ENCODE peak calls at places on chromosome 19, in four cellular contexts. P is PC-3, N is body of pancreas, L is right lobe of liver. J is an unnamed sample.

GRCh38 chr19:3468211-3468610 is 12.1 kb downstream of the SMIM24 start:
- DNase-seq in P (no peak), N (no peak), L (no peak), J (no peak)

GRCh38 chr19:13281567-13282291 is 131.5 kb downstream of the IER2 start:
- DNase-seq in L (no peak), P (no peak), N (no peak), J (peak; percentile 46)

GRCh38 chr19:49064029-49064629 is 489 bp downstream of the NTF4 start:
- DNase-seq in L (no peak), P (no peak), N (no peak), J (no peak)

GRCh38 chr19:41694831-41695635 is 7.0 kb upstream of the CEACAM7 start:
- DNase-seq in L (peak; percentile 25), N (no peak), P (no peak), J (no peak)

GRCh38 chr19:17522988-17523872 is 11.8 kb downstream of the PGLS start:
- DNase-seq in N (peak; percentile 23), L (peak; percentile 81), P (no peak), J (peak; percentile 77)

GRCh38 chr19:3902317-3902973 is 22.0 kb downstream of the ATCAY start:
- DNase-seq in P (no peak), N (no peak), L (no peak), J (no peak)

GRCh38 chr19:35042954-35043604 is 1.6 kb downstream of the HPN start:
- DNase-seq in P (no peak), L (no peak), N (no peak), J (no peak)

GRCh38 chr19:34480971-34481821 is at the start of gene WTIP:
- DNase-seq in L (peak; percentile 66), N (peak; percentile 57), P (peak; percentile 32), J (peak; percentile 93)

GRCh38 chr19:15702590-15702930 is 25.3 kb upstream of the OR10H2 start:
- DNase-seq in P (peak; percentile 42), L (peak; percentile 85), N (peak; percentile 74), J (peak; percentile 84)

GRCh38 chr19:50465000-50465399 is 11.3 kb upstream of the EMC10 start:
- DNase-seq in L (no peak), N (no peak), P (no peak), J (peak; percentile 57)

GRCh38 chr19:2239771-2240770 is 3.4 kb downstream of the SF3A2 start:
- DNase-seq in L (no peak), P (no peak), N (no peak), J (peak; percentile 70)

GRCh38 chr19:10235003-10235402 is 3.9 kb upstream of the S1PR2 start:
- DNase-seq in P (no peak), N (no peak), L (no peak), J (no peak)

GRCh38 chr19:50639121-50640112 is at the start of gene SYT3:
- DNase-seq in P (peak; percentile 33), N (peak; percentile 65), L (no peak), J (peak; percentile 83)

GRCh38 chr19:47707135-47707925 is 5.9 kb upstream of the EHD2 start:
- DNase-seq in N (peak; percentile 78), P (peak; percentile 88), L (peak; percentile 72), J (peak; percentile 86)

GRCh38 chr19:15367439-15367838 is 12.1 kb downstream of the AKAP8 start:
- DNase-seq in P (no peak), L (no peak), N (no peak), J (peak; percentile 1)

GRCh38 chr19:33434090-33434885 is 60.8 kb downstream of the CEBPG start:
- DNase-seq in P (no peak), L (peak; percentile 38), N (no peak), J (peak; percentile 40)

GRCh38 chr19:45098521-45099464 is 5.8 kb downstream of the PPP1R37 start:
- DNase-seq in N (peak; percentile 54), L (no peak), P (no peak), J (no peak)

GRCh38 chr19:42246869-42247630 is 4.6 kb upstream of the GSK3A start:
- DNase-seq in N (no peak), L (no peak), P (no peak), J (no peak)

GRCh38 chr19:14072535-14073231 is at the start of gene MISP3:
- DNase-seq in L (peak; percentile 89), N (peak; percentile 91), P (peak; percentile 68), J (peak; percentile 92)

GRCh38 chr19:10009269-10009665 is 1.0 kb downstream of the COL5A3 start:
- DNase-seq in L (no peak), P (peak; percentile 27), N (peak; percentile 64), J (peak; percentile 87)

GRCh38 chr19:46144756-46145155 is 3.3 kb upstream of the IGFL2 start:
- DNase-seq in L (no peak), P (peak; percentile 11), N (no peak), J (no peak)

GRCh38 chr19:55472463-55472862 is 4.0 kb upstream of the ZNF628 start:
- DNase-seq in P (peak; percentile 86), L (no peak), N (no peak), J (no peak)

GRCh38 chr19:39438270-39438934 is 2.7 kb upstream of the RPS16 start:
- DNase-seq in P (peak; percentile 32), L (no peak), N (no peak), J (no peak)

GRCh38 chr19:45924891-45925447 is 10.4 kb upstream of the NANOS2 start:
- DNase-seq in L (no peak), P (peak; percentile 10), N (no peak), J (no peak)

GRCh38 chr19:49639401-49640112 is 386 bp downstream of the RRAS start:
- DNase-seq in N (no peak), P (no peak), L (no peak), J (no peak)

GRCh38 chr19:34325961-34326360 is 39.0 kb upstream of the GPI start:
- DNase-seq in L (no peak), N (no peak), P (no peak), J (no peak)

GRCh38 chr19:3313199-3313575 is 53.2 kb upstream of the NFIC start:
- DNase-seq in N (no peak), L (no peak), P (no peak), J (peak; percentile 37)

GRCh38 chr19:15288146-15288963 is 44.0 kb downstream of the BRD4 start:
- DNase-seq in P (no peak), N (peak; percentile 38), L (no peak), J (peak; percentile 87)

GRCh38 chr19:18317998-18318800 is 4.7 kb downstream of the LSM4 start:
- DNase-seq in L (peak; percentile 69), N (peak; percentile 30), P (no peak), J (peak; percentile 83)

GRCh38 chr19:16922592-16922934 is 33.8 kb downstream of the F2RL3 start:
- DNase-seq in P (no peak), L (no peak), N (no peak), J (peak; percentile 4)

GRCh38 chr19:47020132-47020805 is 632 bp downstream of the NPAS1 start:
- DNase-seq in L (no peak), N (no peak), P (no peak), J (no peak)

GRCh38 chr19:4933528-4933927 is 24.2 kb downstream of the UHRF1 start:
- DNase-seq in P (peak; percentile 93), L (no peak), N (no peak), J (no peak)

GRCh38 chr19:42466521-42467436 is 24.0 kb upstream of the CXCL17 start:
- DNase-seq in P (no peak), L (no peak), N (no peak), J (no peak)

GRCh38 chr19:5993516-5994406 is 15.8 kb upstream of the RANBP3 start:
- DNase-seq in L (no peak), N (no peak), P (peak; percentile 30), J (peak; percentile 78)

GRCh38 chr19:2640563-2641331 is 61.7 kb downstream of the GNG7 start:
- DNase-seq in L (no peak), P (no peak), N (no peak), J (peak; percentile 54)

GRCh38 chr19:9645466-9645865 is 24.4 kb upstream of the ZNF561 start:
- DNase-seq in N (no peak), P (peak; percentile 18), L (no peak), J (no peak)

GRCh38 chr19:4477034-4477801 is 5.1 kb downstream of the HDGFL2 start:
- DNase-seq in N (no peak), P (peak; percentile 19), L (no peak), J (no peak)

GRCh38 chr19:51572908-51573307 is 1.8 kb downstream of the ZNF175 start:
- DNase-seq in L (no peak), P (peak; percentile 95), N (no peak), J (no peak)

DNA sequence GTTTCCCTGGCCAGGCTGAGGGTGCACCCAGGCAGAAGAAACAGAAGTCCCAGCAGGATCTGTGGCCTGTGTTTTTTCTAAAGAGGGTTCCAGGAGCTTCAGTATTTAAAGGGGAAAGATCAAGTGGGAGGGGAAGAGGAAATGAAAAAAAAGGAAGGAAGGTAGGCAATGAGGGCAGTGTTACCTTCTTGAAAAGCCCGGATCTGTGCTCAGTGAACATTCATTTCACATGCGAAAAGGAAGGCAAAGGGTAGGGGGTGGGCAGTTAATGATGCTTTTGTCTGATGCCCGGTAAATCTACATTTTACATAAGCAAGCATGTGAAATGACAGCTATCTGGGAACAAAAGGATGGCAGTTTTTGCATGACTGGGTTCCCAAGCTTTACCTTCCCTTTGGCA is 326.2 kb downstream of the UQCRFS1 start:
- DNase-seq in L (no peak), P (no peak), N (no peak), J (no peak)
- TF ChIP-seq CTCF in L (no peak), P (no peak), N (no peak), J (no peak)

DNA sequence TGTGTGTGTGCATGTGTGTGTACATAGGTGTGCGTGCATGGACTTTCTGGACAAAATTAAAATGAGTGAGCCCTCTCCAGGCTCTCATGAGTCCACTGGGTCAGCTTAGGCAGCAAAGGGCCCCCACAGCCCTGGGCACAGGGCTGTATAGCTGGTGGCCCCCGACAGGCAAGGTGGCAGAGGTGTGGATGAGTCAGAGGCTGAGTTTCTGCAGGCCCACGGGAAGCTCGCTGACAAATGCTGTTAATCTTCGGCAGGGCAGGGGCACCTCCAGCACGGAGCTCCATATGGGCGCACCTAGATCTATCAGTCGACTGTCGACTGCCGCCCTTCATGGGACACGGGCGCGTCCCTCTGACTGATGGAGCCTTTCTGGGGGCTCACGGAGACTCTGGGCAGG is 181.1 kb downstream of the URI1 start:
- DNase-seq in N (no peak), P (no peak), L (no peak), J (no peak)
- TF ChIP-seq CTCF in N (no peak), P (no peak), L (no peak), J (no peak)

GRCh38 chr19:1070576-1070930 is 3.6 kb downstream of the ARHGAP45 start:
- DNase-seq in L (peak; percentile 48), P (no peak), N (no peak), J (no peak)
- TF ChIP-seq CTCF in L (no peak), P (no peak), N (no peak), J (no peak)

DNA sequence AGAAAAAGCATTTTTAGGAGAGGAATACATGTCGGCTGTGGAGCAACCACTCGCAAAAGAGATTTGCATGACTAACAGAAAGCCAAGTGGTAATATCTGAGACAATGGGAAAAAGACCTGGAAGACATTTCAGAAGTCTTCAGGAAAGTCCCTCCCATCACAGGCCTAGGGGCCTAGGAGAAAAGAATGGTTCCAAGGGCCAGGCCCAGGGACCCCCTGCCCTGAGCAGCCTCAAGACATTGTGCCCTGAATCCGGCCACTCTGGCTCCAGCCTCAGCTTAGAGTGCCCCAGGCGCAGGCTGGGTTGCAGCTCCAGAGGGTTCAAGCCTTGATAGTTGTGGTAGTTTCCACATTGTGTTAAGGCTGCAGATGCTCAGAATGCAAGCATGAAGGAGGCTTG is 9.4 kb downstream of the ZNF221 start:
- DNase-seq in N (no peak), L (no peak), P (no peak), J (no peak)
- TF ChIP-seq CTCF in N (no peak), L (no peak), P (no peak), J (no peak)

J was measured in kidney.